ENCODE peak calls at places on chromosomes 12 and 14, in five cellular contexts. H is H4; O is NCI-H1105 treated with DMSO at 0.1 percent for 48 hours; G is CD4-positive, alpha-beta T cell; S is fibroblast of mammary gland. W is an unnamed sample.

GRCh38 chr14:99131632-99132271 is 140.2 kb downstream of the BCL11B start:
- DNase-seq in H (no peak), S (no peak), O (no peak), G (no peak), W (no peak)

GRCh38 chr14:28651148-28651547 is 115.4 kb upstream of the FOXG1 start:
- DNase-seq in O (no peak), G (no peak), S (peak), H (peak), W (no peak)

GRCh38 chr14:30194769-30195168 is 267.1 kb upstream of the PRKD1 start:
- DNase-seq in O (no peak), H (peak), G (no peak), S (peak), W (no peak)

GRCh38 chr14:99602054-99602787 is 1.8 kb downstream of the CCDC85C start:
- DNase-seq in S (no peak), O (no peak), H (no peak), G (no peak), W (no peak)

GRCh38 chr12:14874882-14875281 is 10.8 kb downstream of the MGP start:
- DNase-seq in G (no peak), H (no peak), O (no peak), S (peak), W (no peak)

GRCh38 chr12:12992418-12993175 is 7.5 kb downstream of the HEBP1 start:
- DNase-seq in G (no peak), S (peak), O (no peak), H (peak), W (no peak)

GRCh38 chr14:95460647-95461478 is 55.6 kb downstream of the SYNE3 start:
- DNase-seq in S (peak), G (no peak), H (peak), O (peak), W (peak)

GRCh38 chr14:98935921-98936320 is 336.1 kb downstream of the BCL11B start:
- DNase-seq in G (no peak), S (no peak), O (no peak), H (no peak), W (no peak)

GRCh38 chr12:120944645-120945217 is 33.6 kb upstream of the HNF1A start:
- DNase-seq in O (no peak), H (peak), G (peak), S (peak), W (peak)

GRCh38 chr14:51368721-51369163 is 128.7 kb downstream of the TMX1 start:
- DNase-seq in H (peak), O (no peak), G (no peak), S (peak), W (no peak)

GRCh38 chr12:96876966-96877365 is 30.1 kb upstream of the NEDD1 start:
- DNase-seq in O (no peak), H (no peak), S (peak), G (no peak), W (no peak)

GRCh38 chr14:95652690-95653089 is 33.5 kb upstream of the TCL1B start:
- DNase-seq in G (no peak), H (no peak), O (no peak), S (no peak), W (no peak)

GRCh38 chr12:10721654-10722501 is 1.2 kb downstream of the YBX3 start:
- DNase-seq in S (peak), H (peak), O (peak), G (no peak), W (peak)

GRCh38 chr14:59688224-59689170 is 111.9 kb upstream of the CCDC175 start:
- DNase-seq in G (no peak), O (peak), H (peak), S (peak), W (peak)

GRCh38 chr12:26121841-26122680 is 2.8 kb downstream of the BHLHE41 start:
- DNase-seq in S (peak), G (no peak), H (no peak), O (peak), W (peak)

GRCh38 chr12:13948631-13949030 is 32.8 kb downstream of the GRIN2B start:
- DNase-seq in G (no peak), S (no peak), H (peak), O (no peak), W (no peak)

GRCh38 chr14:102969901-102970300 is 47.4 kb downstream of the AMN start:
- DNase-seq in O (no peak), S (no peak), H (no peak), G (no peak), W (no peak)

GRCh38 chr14:88599761-88600439 is 37.1 kb downstream of the ZC3H14 start:
- DNase-seq in G (no peak), S (no peak), O (no peak), H (no peak), W (no peak)

GRCh38 chr12:108582981-108583770 is 14.7 kb downstream of the TMEM119 start:
- DNase-seq in H (no peak), G (no peak), S (no peak), O (no peak), W (no peak)

GRCh38 chr14:101810897-101811620 is 49.5 kb downstream of the PPP2R5C start:
- DNase-seq in G (no peak), S (peak), H (no peak), O (no peak), W (no peak)

GRCh38 chr14:81303258-81303935 is 82.6 kb upstream of the GTF2A1 start:
- DNase-seq in H (peak), S (no peak), O (peak), G (no peak), W (peak)

GRCh38 chr12:24387381-24387780 is 437.9 kb upstream of the SOX5 start:
- DNase-seq in H (no peak), G (no peak), O (no peak), S (no peak), W (no peak)

GRCh38 chr12:51450333-51450732 is 25.7 kb downstream of the SLC4A8 start:
- DNase-seq in O (no peak), H (no peak), S (no peak), G (no peak), W (no peak)

GRCh38 chr12:16417058-16417457 is 69.6 kb downstream of the MGST1 start:
- DNase-seq in S (no peak), G (no peak), O (no peak), H (no peak), W (no peak)

GRCh38 chr12:121579981-121580868 is 598 bp downstream of the KDM2B start:
- DNase-seq in S (peak), H (peak), O (peak), G (peak), W (peak)

GRCh38 chr14:54168489-54168888 is 211.9 kb upstream of the BMP4 start:
- DNase-seq in H (no peak), S (no peak), O (no peak), G (no peak), W (no peak)

GRCh38 chr12:82326905-82327503 is 31.2 kb downstream of the CCDC59 start:
- DNase-seq in S (peak), O (peak), H (peak), G (no peak), W (no peak)

GRCh38 chr12:56878010-56878339 is 56.2 kb downstream of the SDR9C7 start:
- DNase-seq in O (no peak), H (no peak), S (no peak), G (no peak), W (no peak)

GRCh38 chr12:47705571-47706425 is at the start of gene RPAP3:
- DNase-seq in H (peak), O (peak), G (peak), S (peak), W (peak)

GRCh38 chr14:23141706-23142467 is 22.8 kb upstream of the CEBPE start:
- DNase-seq in G (no peak), H (peak), S (peak), O (no peak), W (peak)

GRCh38 chr12:103634732-103635131 is 47.7 kb downstream of the STAB2 start:
- DNase-seq in H (no peak), G (no peak), O (no peak), S (no peak), W (peak)

GRCh38 chr12:34393086-34393820 is 371.0 kb downstream of the ALG10 start:
- DNase-seq in H (no peak), O (no peak), G (no peak), S (no peak), W (peak)

GRCh38 chr12:94271351-94271750 is 123.0 kb downstream of the PLXNC1 start:
- DNase-seq in S (no peak), O (no peak), H (no peak), G (no peak), W (no peak)

GRCh38 chr12:54988402-54989054 is 4.0 kb upstream of the TESPA1 start:
- DNase-seq in G (no peak), S (peak), O (peak), H (peak), W (no peak)

GRCh38 chr12:56947633-56948535 is 9.5 kb downstream of the RDH16 start:
- DNase-seq in O (no peak), G (no peak), H (no peak), S (peak), W (peak)

GRCh38 chr14:106551265-106551664 is 1024.9 kb downstream of the TMEM121 start:
- DNase-seq in H (no peak), S (no peak), O (peak), G (no peak), W (no peak)

GRCh38 chr12:112208511-112208910 is 83.2 kb downstream of the TRAFD1 start:
- DNase-seq in S (no peak), H (no peak), G (no peak), O (no peak), W (no peak)

GRCh38 chr14:21041676-21042433 is at the start of gene RNASE7:
- DNase-seq in O (no peak), S (peak), G (no peak), H (no peak), W (peak)

GRCh38 chr12:30687265-30687986 is 8.2 kb downstream of the IPO8 start:
- DNase-seq in S (peak), O (no peak), H (no peak), G (no peak), W (no peak)

W was measured in islet precursor cell.